ENCODE peak calls at places on chromosomes 11 and 22, in five cellular contexts. J, E, T, N and U are unnamed samples. For H3K4me1, the result is how much of the 10 kb centered on the place peaks cover.

GRCh38 chr11:36377759-36378553 is 81.9 kb downstream of the PRR5L start:
- DNase-seq in T (no peak), J (no peak), E (no peak), N (no peak), U (no peak)

GRCh38 chr11:10302744-10303557 is 1.9 kb upstream of the ADM start:
- DNase-seq in N (peak), E (no peak), T (peak), J (peak), U (peak)

GRCh38 chr11:33689506-33689905 is 11.1 kb downstream of the C11orf91 start:
- DNase-seq in T (no peak), N (no peak), J (no peak), E (no peak), U (no peak)

GRCh38 chr22:23179381-23180294 is 671 bp upstream of the BCR start:
- DNase-seq in E (no peak), T (no peak), N (no peak), J (no peak), U (peak)

GRCh38 chr11:33735166-33735425 is 1.1 kb downstream of the CD59 start:
- DNase-seq in N (no peak), E (no peak), J (no peak), T (no peak), U (no peak)

GRCh38 chr11:27291954-27292641 is 70.9 kb downstream of the CCDC34 start:
- DNase-seq in E (no peak), J (no peak), T (no peak), N (no peak), U (no peak)

GRCh38 chr22:49716441-49716840 is 111.2 kb downstream of the BRD1 start:
- DNase-seq in J (no peak), E (no peak), N (no peak), T (no peak), U (no peak)

GRCh38 chr11:115765803-115766239 is 261.6 kb upstream of the CADM1 start:
- DNase-seq in J (peak), N (no peak), T (peak), E (no peak), U (no peak)

GRCh38 chr22:43972931-43973330 is 17.7 kb downstream of the SAMM50 start:
- DNase-seq in N (no peak), T (no peak), E (no peak), J (no peak), U (no peak)

GRCh38 chr11:17221968-17222367 is 14.2 kb upstream of the PIK3C2A start:
- DNase-seq in N (no peak), T (no peak), J (peak), E (no peak), U (no peak)

GRCh38 chr11:22976146-22976545 is 115.9 kb upstream of the CCDC179 start:
- DNase-seq in E (no peak), N (no peak), J (peak), T (peak), U (no peak)

GRCh38 chr11:65430406-65431217 is 8.0 kb downstream of the NEAT1 start:
- DNase-seq in N (no peak), J (peak), E (no peak), T (peak), U (no peak)

GRCh38 chr11:14075118-14075601 is 112.6 kb downstream of the SPON1 start:
- DNase-seq in E (no peak), J (no peak), N (no peak), T (no peak), U (no peak)

GRCh38 chr11:124762077-124762623 is at the start of gene ESAM:
- DNase-seq in J (no peak), E (no peak), T (peak), N (peak), U (peak)

GRCh38 chr11:31809857-31810778 is 1.0 kb downstream of the PAX6 start:
- DNase-seq in T (peak), J (peak), E (no peak), N (peak), U (peak)
- TF ChIP-seq SMC3 in T (no peak), J (no peak), E (no peak), N (no peak), U (no peak)

DNA sequence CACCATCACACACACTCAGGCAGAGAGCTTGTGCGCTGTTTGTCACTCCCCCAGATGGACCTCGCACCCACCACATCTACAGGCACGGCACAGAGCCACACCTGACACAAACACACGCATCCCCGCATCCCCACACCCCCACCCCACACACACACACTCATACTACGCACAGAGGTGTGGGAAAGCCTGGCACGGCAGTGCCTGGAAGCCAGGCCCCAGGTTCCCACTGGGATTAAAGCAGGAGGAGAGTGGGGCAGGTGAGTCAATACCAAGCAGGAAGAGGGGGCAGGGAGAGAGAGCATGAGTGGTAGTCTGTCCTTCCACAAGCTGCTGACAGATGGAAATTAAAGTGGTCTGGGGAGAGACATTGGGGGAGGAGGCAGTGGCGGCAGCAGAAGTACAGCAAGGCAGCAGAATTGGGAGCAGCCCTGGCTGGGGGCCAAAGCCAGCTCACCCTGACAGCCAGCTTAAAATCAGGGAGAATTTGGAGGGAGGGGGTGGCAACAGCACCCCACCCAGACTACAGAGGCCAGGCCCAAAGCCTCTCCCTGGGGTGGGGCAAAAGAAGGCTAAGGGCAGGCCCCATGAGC is 20.7 kb downstream of the TNKS1BP1 start:
- DNase-seq in N (peak), E (no peak), T (no peak), J (no peak), U (no peak)
- H3K4me1 ChIP-seq in N (under half), E (under half), T (under half), J (under half), U (under half)

GRCh38 chr11:123357990-123358827 is 71.9 kb upstream of the GRAMD1B start:
- DNase-seq in E (peak), N (peak), J (peak), T (peak), U (no peak)
- TF ChIP-seq RCOR1 in E (no peak), N (no peak), J (no peak), T (no peak), U (no peak)

GRCh38 chr11:71937826-71938225 is 9.0 kb downstream of the RNF121 start:
- DNase-seq in J (no peak), E (no peak), N (no peak), T (no peak), U (no peak)
- TF ChIP-seq SMC3 in J (no peak), E (no peak), N (no peak), T (no peak), U (no peak)

GRCh38 chr11:119048644-119049043 is 8.4 kb downstream of the HYOU1 start:
- DNase-seq in J (no peak), E (no peak), N (no peak), T (no peak), U (no peak)
- H3K4me1 ChIP-seq in J (under half), E (under half), N (under half), T (under half), U (under half)